ENCODE peak calls at places on chromosome 9, in six cellular contexts. L is HFFc6; U is ureter; R is fibroblast of pulmonary artery; Y is activated CD8-positive, alpha-beta memory T cell treated with anti-CD3 and anti-CD28 coated beads, Interleukin-2, amount 50 U/mL, for 4 hours; T is CD4-positive, alpha-beta memory T cell. S is an unnamed sample.
A peak's percentile ranks its signal among the peaks of the same experiment; 100 is the strongest.

GRCh38 chr9:111974092-111974681 is 77.6 kb downstream of the UGCG start:
- DNase-seq in L (peak; percentile 43), U (peak; percentile 56), R (peak; percentile 47), Y (no peak), T (no peak), S (no peak)

GRCh38 chr9:14271078-14271673 is 42.8 kb downstream of the NFIB start:
- DNase-seq in L (no peak), U (peak; percentile 73), R (peak; percentile 88), Y (no peak), T (no peak), S (no peak)

GRCh38 chr9:135078361-135078821 is 9.1 kb upstream of the OLFM1 start:
- DNase-seq in L (no peak), U (no peak), R (no peak), Y (no peak), T (no peak), S (no peak)

GRCh38 chr9:120935383-120935857 is 8.8 kb upstream of the TRAF1 start:
- DNase-seq in L (peak; percentile 86), U (peak; percentile 99), R (peak; percentile 98), Y (no peak), T (no peak), S (no peak)

GRCh38 chr9:87270241-87271234 is 227.1 kb upstream of the DAPK1 start:
- DNase-seq in L (peak; percentile 94), U (peak; percentile 45), R (peak; percentile 73), Y (no peak), T (no peak), S (no peak)

GRCh38 chr9:20989923-20990341 is 41.5 kb downstream of the HACD4 start:
- DNase-seq in L (no peak), U (no peak), R (no peak), Y (no peak), T (no peak), S (no peak)

GRCh38 chr9:36316629-36317317 is 58.5 kb upstream of the GNE start:
- DNase-seq in L (no peak), U (no peak), R (peak; percentile 84), Y (no peak), T (no peak), S (no peak)

GRCh38 chr9:33137781-33138264 is 29.3 kb downstream of the B4GALT1 start:
- DNase-seq in L (no peak), U (no peak), R (no peak), Y (no peak), T (no peak), S (no peak)

GRCh38 chr9:78566948-78567675 is 270.2 kb downstream of the PSAT1 start:
- DNase-seq in L (peak; percentile 68), U (no peak), R (peak; percentile 20), Y (no peak), T (no peak), S (no peak)

GRCh38 chr9:21804791-21805190 is 2.4 kb downstream of the MTAP start:
- DNase-seq in L (no peak), U (no peak), R (no peak), Y (no peak), T (no peak), S (no peak)

GRCh38 chr9:79489241-79490000 is 82.3 kb upstream of the TLE4 start:
- DNase-seq in L (peak; percentile 91), U (peak; percentile 57), R (peak; percentile 53), Y (no peak), T (no peak), S (no peak)